ENCODE peak calls at places on chromosomes 1 and 21, in eight cellular contexts. One of them, this sample, is unnamed.
A peak's percentile ranks its signal among the peaks of the same experiment; 100 is the strongest.

GRCh38 chr1:165595561-165595960 is 35.5 kb upstream of the MGST3 start:
- DNase-seq in neural progenitor cell: no peak
- DNase-seq in A549: no peak
- DNase-seq in AG04450: no peak
- DNase-seq in esophagus squamous epithelium: no peak
- DNase-seq in colonic mucosa: no peak
- DNase-seq in left ventricle myocardium inferior: no peak
- DNase-seq in CD8-positive, alpha-beta T cell: no peak
- DNase-seq in this sample: no peak

GRCh38 chr1:77948841-77949424 is 29.9 kb downstream of the FUBP1 start:
- DNase-seq in left ventricle myocardium inferior: no peak
- DNase-seq in neural progenitor cell: peak; percentile 32
- DNase-seq in A549: peak; percentile 30
- DNase-seq in CD8-positive, alpha-beta T cell: no peak
- DNase-seq in esophagus squamous epithelium: no peak
- DNase-seq in colonic mucosa: no peak
- DNase-seq in AG04450: no peak
- DNase-seq in this sample: peak; percentile 34

GRCh38 chr1:54275349-54275748 is 75.4 kb downstream of the MRPL37 start:
- DNase-seq in neural progenitor cell: no peak
- DNase-seq in left ventricle myocardium inferior: peak; percentile 70
- DNase-seq in CD8-positive, alpha-beta T cell: no peak
- DNase-seq in colonic mucosa: no peak
- DNase-seq in esophagus squamous epithelium: no peak
- DNase-seq in AG04450: no peak
- DNase-seq in A549: no peak
- DNase-seq in this sample: peak; percentile 93

GRCh38 chr1:27601771-27602509 is 2.0 kb downstream of the AHDC1 start:
- DNase-seq in CD8-positive, alpha-beta T cell: no peak
- DNase-seq in AG04450: no peak
- DNase-seq in neural progenitor cell: peak; percentile 47
- DNase-seq in A549: no peak
- DNase-seq in left ventricle myocardium inferior: peak; percentile 62
- DNase-seq in esophagus squamous epithelium: no peak
- DNase-seq in colonic mucosa: peak; percentile 66
- DNase-seq in this sample: peak; percentile 55

GRCh38 chr1:246110343-246111219 is 396.5 kb downstream of the SMYD3 start:
- DNase-seq in A549: peak; percentile 63
- DNase-seq in left ventricle myocardium inferior: no peak
- DNase-seq in esophagus squamous epithelium: no peak
- DNase-seq in colonic mucosa: no peak
- DNase-seq in CD8-positive, alpha-beta T cell: no peak
- DNase-seq in AG04450: peak; percentile 10
- DNase-seq in neural progenitor cell: peak; percentile 54
- DNase-seq in this sample: no peak

GRCh38 chr1:41357451-41358151 is 3.6 kb upstream of the FOXO6 start:
- DNase-seq in neural progenitor cell: peak; percentile 72
- DNase-seq in left ventricle myocardium inferior: peak; percentile 48
- DNase-seq in AG04450: no peak
- DNase-seq in A549: no peak
- DNase-seq in esophagus squamous epithelium: no peak
- DNase-seq in CD8-positive, alpha-beta T cell: no peak
- DNase-seq in colonic mucosa: no peak
- DNase-seq in this sample: peak; percentile 56

GRCh38 chr1:7755448-7755847 is 15.6 kb upstream of the VAMP3 start:
- DNase-seq in neural progenitor cell: peak; percentile 43
- DNase-seq in left ventricle myocardium inferior: no peak
- DNase-seq in AG04450: no peak
- DNase-seq in esophagus squamous epithelium: no peak
- DNase-seq in CD8-positive, alpha-beta T cell: no peak
- DNase-seq in A549: peak; percentile 17
- DNase-seq in colonic mucosa: no peak
- DNase-seq in this sample: no peak

GRCh38 chr1:110210604-110211502 is 739 bp downstream of the KCNC4 start:
- DNase-seq in left ventricle myocardium inferior: peak; percentile 49
- DNase-seq in colonic mucosa: peak; percentile 71
- DNase-seq in AG04450: no peak
- DNase-seq in neural progenitor cell: peak; percentile 77
- DNase-seq in CD8-positive, alpha-beta T cell: peak; percentile 39
- DNase-seq in A549: peak; percentile 25
- DNase-seq in esophagus squamous epithelium: no peak
- DNase-seq in this sample: peak; percentile 55

GRCh38 chr1:159421821-159422220 is 10.2 kb upstream of the OR10J4 start:
- DNase-seq in neural progenitor cell: no peak
- DNase-seq in esophagus squamous epithelium: no peak
- DNase-seq in A549: no peak
- DNase-seq in left ventricle myocardium inferior: no peak
- DNase-seq in CD8-positive, alpha-beta T cell: no peak
- DNase-seq in colonic mucosa: no peak
- DNase-seq in AG04450: no peak
- DNase-seq in this sample: no peak

GRCh38 chr1:26571381-26571780 is 41.8 kb downstream of the RPS6KA1 start:
- DNase-seq in neural progenitor cell: no peak
- DNase-seq in CD8-positive, alpha-beta T cell: no peak
- DNase-seq in left ventricle myocardium inferior: no peak
- DNase-seq in AG04450: no peak
- DNase-seq in A549: no peak
- DNase-seq in colonic mucosa: no peak
- DNase-seq in esophagus squamous epithelium: no peak
- DNase-seq in this sample: no peak

GRCh38 chr1:1356166-1356795 is 2.1 kb downstream of the MXRA8 start:
- DNase-seq in colonic mucosa: no peak
- DNase-seq in CD8-positive, alpha-beta T cell: no peak
- DNase-seq in neural progenitor cell: no peak
- DNase-seq in left ventricle myocardium inferior: no peak
- DNase-seq in esophagus squamous epithelium: no peak
- DNase-seq in AG04450: no peak
- DNase-seq in A549: no peak
- DNase-seq in this sample: no peak

GRCh38 chr21:42299324-42300044 is 15.7 kb downstream of the TFF3 start:
- DNase-seq in left ventricle myocardium inferior: peak; percentile 63
- DNase-seq in colonic mucosa: peak; percentile 72
- DNase-seq in AG04450: no peak
- DNase-seq in CD8-positive, alpha-beta T cell: no peak
- DNase-seq in esophagus squamous epithelium: no peak
- DNase-seq in A549: no peak
- DNase-seq in neural progenitor cell: no peak
- DNase-seq in this sample: no peak

GRCh38 chr21:36125513-36126121 is 9.3 kb upstream of the CBR3 start:
- DNase-seq in colonic mucosa: peak; percentile 69
- DNase-seq in CD8-positive, alpha-beta T cell: no peak
- DNase-seq in A549: peak; percentile 51
- DNase-seq in esophagus squamous epithelium: no peak
- DNase-seq in left ventricle myocardium inferior: peak; percentile 40
- DNase-seq in neural progenitor cell: peak; percentile 53
- DNase-seq in AG04450: no peak
- DNase-seq in this sample: peak; percentile 40

GRCh38 chr1:41381691-41382530 is 20.7 kb downstream of the FOXO6 start:
- DNase-seq in esophagus squamous epithelium: no peak
- DNase-seq in neural progenitor cell: peak; percentile 78
- DNase-seq in CD8-positive, alpha-beta T cell: no peak
- DNase-seq in AG04450: no peak
- DNase-seq in colonic mucosa: peak; percentile 43
- DNase-seq in left ventricle myocardium inferior: no peak
- DNase-seq in A549: peak; percentile 72
- DNase-seq in this sample: no peak

GRCh38 chr1:32984090-32984828 is 19.6 kb upstream of the RNF19B start:
- DNase-seq in left ventricle myocardium inferior: no peak
- DNase-seq in A549: no peak
- DNase-seq in esophagus squamous epithelium: no peak
- DNase-seq in colonic mucosa: no peak
- DNase-seq in CD8-positive, alpha-beta T cell: no peak
- DNase-seq in AG04450: no peak
- DNase-seq in neural progenitor cell: no peak
- DNase-seq in this sample: no peak

GRCh38 chr1:226967665-226968064 is 27.6 kb downstream of the COQ8A start:
- DNase-seq in neural progenitor cell: no peak
- DNase-seq in AG04450: peak; percentile 15
- DNase-seq in left ventricle myocardium inferior: no peak
- DNase-seq in esophagus squamous epithelium: no peak
- DNase-seq in A549: no peak
- DNase-seq in CD8-positive, alpha-beta T cell: no peak
- DNase-seq in colonic mucosa: no peak
- DNase-seq in this sample: peak; percentile 94

GRCh38 chr1:185987611-185988441 is 253.6 kb downstream of the HMCN1 start:
- DNase-seq in left ventricle myocardium inferior: no peak
- DNase-seq in A549: no peak
- DNase-seq in AG04450: no peak
- DNase-seq in CD8-positive, alpha-beta T cell: no peak
- DNase-seq in colonic mucosa: no peak
- DNase-seq in neural progenitor cell: no peak
- DNase-seq in esophagus squamous epithelium: no peak
- DNase-seq in this sample: no peak

GRCh38 chr1:46094454-46094853 is 38.0 kb downstream of the PIK3R3 start:
- DNase-seq in A549: no peak
- DNase-seq in esophagus squamous epithelium: no peak
- DNase-seq in left ventricle myocardium inferior: no peak
- DNase-seq in AG04450: no peak
- DNase-seq in neural progenitor cell: no peak
- DNase-seq in CD8-positive, alpha-beta T cell: no peak
- DNase-seq in colonic mucosa: no peak
- DNase-seq in this sample: no peak

GRCh38 chr1:173986951-173987350 is 35.2 kb downstream of the RC3H1 start:
- DNase-seq in CD8-positive, alpha-beta T cell: no peak
- DNase-seq in neural progenitor cell: no peak
- DNase-seq in colonic mucosa: no peak
- DNase-seq in AG04450: no peak
- DNase-seq in left ventricle myocardium inferior: no peak
- DNase-seq in A549: no peak
- DNase-seq in esophagus squamous epithelium: no peak
- DNase-seq in this sample: no peak

GRCh38 chr1:46793126-46793525 is 5.7 kb upstream of the CYP4B1 start:
- DNase-seq in CD8-positive, alpha-beta T cell: no peak
- DNase-seq in left ventricle myocardium inferior: no peak
- DNase-seq in neural progenitor cell: no peak
- DNase-seq in A549: no peak
- DNase-seq in esophagus squamous epithelium: no peak
- DNase-seq in AG04450: no peak
- DNase-seq in colonic mucosa: no peak
- DNase-seq in this sample: no peak

GRCh38 chr1:5758859-5759578 is 233.2 kb downstream of the NPHP4 start:
- DNase-seq in colonic mucosa: no peak
- DNase-seq in A549: no peak
- DNase-seq in AG04450: no peak
- DNase-seq in CD8-positive, alpha-beta T cell: no peak
- DNase-seq in esophagus squamous epithelium: no peak
- DNase-seq in left ventricle myocardium inferior: no peak
- DNase-seq in neural progenitor cell: no peak
- DNase-seq in this sample: no peak

GRCh38 chr1:174938306-174939000 is 61.3 kb upstream of the CACYBP start:
- DNase-seq in neural progenitor cell: no peak
- DNase-seq in AG04450: no peak
- DNase-seq in esophagus squamous epithelium: no peak
- DNase-seq in A549: no peak
- DNase-seq in colonic mucosa: no peak
- DNase-seq in CD8-positive, alpha-beta T cell: no peak
- DNase-seq in left ventricle myocardium inferior: no peak
- DNase-seq in this sample: no peak

DNA sequence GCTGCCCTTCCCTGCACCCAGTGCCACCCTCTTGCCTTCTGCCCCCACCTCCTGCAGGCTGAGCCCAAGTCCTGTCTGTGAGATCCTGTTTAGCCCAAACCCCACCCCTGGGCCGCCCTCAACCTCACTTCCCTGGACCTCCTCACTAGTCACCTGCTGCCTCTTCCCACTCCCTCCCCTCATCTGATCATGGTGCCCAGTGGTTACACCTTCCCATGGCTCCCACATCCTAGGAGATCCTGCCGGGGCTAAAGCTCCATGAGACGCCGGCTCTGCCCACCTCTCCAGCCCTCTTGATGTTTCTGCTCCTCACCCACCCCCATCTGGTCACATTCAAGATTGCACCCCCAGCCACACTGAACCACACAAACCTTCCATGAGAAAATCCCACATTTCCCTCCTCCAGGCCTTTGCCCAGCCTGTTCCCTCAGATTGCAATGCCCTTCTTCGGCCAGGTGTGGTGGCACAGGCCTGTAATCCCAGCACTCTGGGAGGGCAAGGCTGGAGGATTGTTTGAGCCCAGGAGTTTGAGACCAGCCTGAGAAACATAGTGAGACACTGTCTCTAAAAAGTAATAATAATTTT is 17.0 kb downstream of the TTC39A start:
- DNase-seq in colonic mucosa: no peak
- DNase-seq in CD8-positive, alpha-beta T cell: no peak
- DNase-seq in neural progenitor cell: peak; percentile 27
- DNase-seq in A549: peak; percentile 44
- DNase-seq in AG04450: no peak
- DNase-seq in left ventricle myocardium inferior: no peak
- DNase-seq in esophagus squamous epithelium: no peak
- DNase-seq in this sample: no peak
- TF ChIP-seq CTCF in colonic mucosa: peak; percentile 23
- TF ChIP-seq CTCF in CD8-positive, alpha-beta T cell: no peak
- TF ChIP-seq CTCF in neural progenitor cell: peak; percentile 31
- TF ChIP-seq CTCF in A549: no peak
- TF ChIP-seq CTCF in AG04450: peak; percentile 16
- TF ChIP-seq CTCF in left ventricle myocardium inferior: peak; percentile 14
- TF ChIP-seq CTCF in esophagus squamous epithelium: no peak
- TF ChIP-seq CTCF in this sample: no peak

DNA sequence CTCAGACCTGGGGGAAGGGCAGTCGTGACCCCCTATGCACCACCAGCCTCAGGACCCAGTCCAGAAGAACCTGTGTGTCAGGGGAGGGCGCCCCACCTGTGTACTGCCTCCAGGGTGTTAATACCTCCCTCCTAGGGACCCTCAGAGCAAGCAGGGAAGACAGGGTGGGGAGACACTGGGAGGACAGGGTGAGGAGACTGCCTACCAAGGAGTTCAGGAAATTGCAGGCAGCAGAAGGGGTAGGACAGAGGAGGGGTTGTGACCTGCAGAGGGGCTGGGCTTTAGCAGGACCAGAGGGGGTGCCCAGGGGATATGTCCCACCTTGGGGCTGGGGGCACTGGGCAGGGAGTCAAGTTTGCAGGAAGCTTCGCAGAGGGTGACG is 5.2 kb downstream of the C21orf58 start:
- DNase-seq in esophagus squamous epithelium: no peak
- DNase-seq in CD8-positive, alpha-beta T cell: no peak
- DNase-seq in colonic mucosa: no peak
- DNase-seq in AG04450: no peak
- DNase-seq in neural progenitor cell: no peak
- DNase-seq in left ventricle myocardium inferior: no peak
- DNase-seq in A549: no peak
- DNase-seq in this sample: no peak
- H3K27ac ChIP-seq in esophagus squamous epithelium: no peak overlapping the region
- H3K27ac ChIP-seq in CD8-positive, alpha-beta T cell: no peak overlapping the region
- H3K27ac ChIP-seq in colonic mucosa: no peak overlapping the region
- H3K27ac ChIP-seq in AG04450: no peak overlapping the region
- H3K27ac ChIP-seq in neural progenitor cell: no peak overlapping the region
- H3K27ac ChIP-seq in left ventricle myocardium inferior: peak overlapping the region; percentile 23
- H3K27ac ChIP-seq in A549: no peak overlapping the region
- H3K27ac ChIP-seq in this sample: no peak overlapping the region

GRCh38 chr1:18511469-18511997 is 30.8 kb downstream of the KLHDC7A start:
- DNase-seq in esophagus squamous epithelium: no peak
- DNase-seq in CD8-positive, alpha-beta T cell: no peak
- DNase-seq in AG04450: no peak
- DNase-seq in colonic mucosa: no peak
- DNase-seq in left ventricle myocardium inferior: no peak
- DNase-seq in neural progenitor cell: peak; percentile 24
- DNase-seq in A549: no peak
- DNase-seq in this sample: no peak
- TF ChIP-seq CTCF in esophagus squamous epithelium: no peak
- TF ChIP-seq CTCF in CD8-positive, alpha-beta T cell: no peak
- TF ChIP-seq CTCF in AG04450: no peak
- TF ChIP-seq CTCF in colonic mucosa: no peak
- TF ChIP-seq CTCF in left ventricle myocardium inferior: no peak
- TF ChIP-seq CTCF in neural progenitor cell: peak; percentile 43
- TF ChIP-seq CTCF in A549: peak; percentile 20
- TF ChIP-seq CTCF in this sample: no peak

GRCh38 chr1:198788561-198789064 is 149.8 kb downstream of the PTPRC start:
- DNase-seq in esophagus squamous epithelium: no peak
- DNase-seq in A549: no peak
- DNase-seq in CD8-positive, alpha-beta T cell: no peak
- DNase-seq in neural progenitor cell: peak; percentile 81
- DNase-seq in AG04450: no peak
- DNase-seq in left ventricle myocardium inferior: no peak
- DNase-seq in colonic mucosa: no peak
- DNase-seq in this sample: peak; percentile 13
- H3K27ac ChIP-seq in esophagus squamous epithelium: no peak overlapping the region
- H3K27ac ChIP-seq in A549: no peak overlapping the region
- H3K27ac ChIP-seq in CD8-positive, alpha-beta T cell: no peak overlapping the region
- H3K27ac ChIP-seq in neural progenitor cell: no peak overlapping the region
- H3K27ac ChIP-seq in AG04450: no peak overlapping the region
- H3K27ac ChIP-seq in left ventricle myocardium inferior: no peak overlapping the region
- H3K27ac ChIP-seq in colonic mucosa: no peak overlapping the region
- H3K27ac ChIP-seq in this sample: no peak overlapping the region